ENCODE peak calls at places on chromosomes 2 and 18, in eight cellular contexts. Q is endodermal cell; N is small intestine; T is tibial artery; F is CD8-positive, alpha-beta T cell; W is right lobe of liver; G is CD4-positive, CD25-positive, alpha-beta regulatory T cell; E is Peyer's patch. I is an unnamed sample. For H3K36me3, the result is how much of the 10 kb centered on the place peaks cover.

GRCh38 chr2:141641462-141641861 is 489.4 kb downstream of the LRP1B start:
- DNase-seq in W (no peak), Q (no peak), E (no peak), F (no peak), T (no peak), N (no peak), G (no peak), I (no peak)

GRCh38 chr2:181613241-181613640 is 43.7 kb downstream of the CERKL start:
- DNase-seq in G (no peak), Q (no peak), N (no peak), W (no peak), E (no peak), T (no peak), F (no peak), I (no peak)

GRCh38 chr2:217433522-217433921 is 569.3 kb downstream of the TNS1 start:
- DNase-seq in W (no peak), Q (peak), F (no peak), T (no peak), N (no peak), E (no peak), G (no peak), I (no peak)

GRCh38 chr2:128557069-128557468 is 238.4 kb upstream of the HS6ST1 start:
- DNase-seq in E (no peak), N (no peak), Q (no peak), W (no peak), F (no peak), G (no peak), T (no peak), I (no peak)

GRCh38 chr2:159893439-159893838 is 95.4 kb upstream of the CD302 start:
- DNase-seq in G (no peak), N (no peak), E (no peak), W (no peak), T (no peak), F (no peak), Q (no peak), I (no peak)

GRCh38 chr18:68763082-68763481 is 34.8 kb upstream of the CCDC102B start:
- DNase-seq in N (no peak), G (no peak), W (no peak), E (no peak), F (no peak), Q (no peak), T (no peak), I (no peak)

GRCh38 chr2:227821043-227821942 is 7.7 kb downstream of the CCL20 start:
- DNase-seq in Q (no peak), N (peak), W (no peak), E (peak), T (no peak), G (no peak), F (no peak), I (no peak)

GRCh38 chr2:28643324-28643723 is 108.3 kb upstream of the PPP1CB start:
- DNase-seq in E (no peak), N (peak), T (no peak), Q (no peak), F (no peak), W (peak), G (no peak), I (no peak)

GRCh38 chr2:127486247-127486912 is 39.9 kb downstream of the IWS1 start:
- DNase-seq in Q (no peak), G (no peak), E (no peak), W (no peak), F (no peak), N (peak), T (no peak), I (no peak)

GRCh38 chr2:80326214-80326613 is 21.7 kb upstream of the LRRTM1 start:
- DNase-seq in E (no peak), Q (no peak), N (no peak), T (no peak), F (no peak), W (no peak), G (no peak), I (no peak)

GRCh38 chr2:102276549-102277201 is 34.7 kb upstream of the IL1RL1 start:
- DNase-seq in G (no peak), W (no peak), E (no peak), N (peak), F (no peak), Q (no peak), T (no peak), I (no peak)

GRCh38 chr2:494853-495252 is 182.4 kb downstream of the TMEM18 start:
- DNase-seq in E (no peak), W (no peak), F (no peak), N (no peak), Q (no peak), G (no peak), T (no peak), I (no peak)

GRCh38 chr18:22977847-22978701 is 44.9 kb downstream of the RBBP8 start:
- DNase-seq in E (no peak), Q (no peak), G (no peak), F (no peak), T (no peak), W (no peak), N (peak), I (no peak)

GRCh38 chr18:49647496-49648168 is 85.8 kb downstream of the LIPG start:
- DNase-seq in G (no peak), Q (peak), F (no peak), T (no peak), N (no peak), W (no peak), E (no peak), I (no peak)

GRCh38 chr2:228181098-228182019 is at the start of gene SPHKAP:
- DNase-seq in E (no peak), G (no peak), T (no peak), W (no peak), F (no peak), N (no peak), Q (peak), I (no peak)

GRCh38 chr2:234592541-234592940 is 95.7 kb upstream of the ARL4C start:
- DNase-seq in G (no peak), Q (no peak), W (no peak), N (no peak), E (no peak), F (no peak), T (no peak), I (no peak)

GRCh38 chr2:237527241-237527640 is 39.1 kb upstream of the PRLH start:
- DNase-seq in W (no peak), F (no peak), Q (no peak), T (no peak), E (no peak), N (no peak), G (no peak), I (no peak)

GRCh38 chr2:127219716-127220090 is 396 bp downstream of the CYP27C1 start:
- DNase-seq in W (no peak), E (no peak), N (no peak), Q (peak), G (no peak), T (no peak), F (no peak), I (no peak)

GRCh38 chr2:131509615-131510014 is 17.4 kb upstream of the MZT2A start:
- DNase-seq in Q (no peak), N (no peak), T (no peak), G (no peak), F (no peak), W (no peak), E (no peak), I (no peak)

GRCh38 chr2:17636989-17637906 is 96.8 kb downstream of the VSNL1 start:
- DNase-seq in F (no peak), E (no peak), N (no peak), Q (no peak), G (no peak), T (no peak), W (no peak), I (peak)

GRCh38 chr2:9002637-9003365 is 683 bp downstream of the MBOAT2 start:
- DNase-seq in W (peak), E (peak), T (no peak), Q (peak), N (no peak), G (no peak), F (no peak), I (peak)

GRCh38 chr2:84959045-84959493 is 11.9 kb upstream of the KCMF1 start:
- DNase-seq in E (no peak), G (no peak), N (peak), Q (peak), T (no peak), F (no peak), W (no peak), I (no peak)

GRCh38 chr2:57973621-57974186 is 72.9 kb upstream of the VRK2 start:
- DNase-seq in N (no peak), E (no peak), W (no peak), T (no peak), Q (no peak), G (no peak), F (no peak), I (no peak)

GRCh38 chr2:218979846-218980738 is 4.9 kb downstream of the FEV start:
- DNase-seq in N (peak), G (peak), F (peak), W (peak), T (peak), E (peak), Q (peak), I (peak)

GRCh38 chr2:2940702-2941655 is 436.6 kb downstream of the EIPR1 start:
- DNase-seq in E (no peak), T (no peak), F (no peak), W (no peak), N (peak), G (no peak), Q (peak), I (no peak)

GRCh38 chr2:158142568-158143332 is 41.1 kb downstream of the UPP2 start:
- DNase-seq in T (no peak), G (no peak), E (no peak), F (no peak), Q (no peak), W (no peak), N (no peak), I (no peak)

GRCh38 chr18:79570266-79571201 is 109.1 kb upstream of the CTDP1 start:
- DNase-seq in E (no peak), F (no peak), W (peak), T (no peak), G (no peak), N (no peak), Q (peak), I (peak)

GRCh38 chr18:79599503-79599931 is 80.1 kb upstream of the CTDP1 start:
- DNase-seq in G (no peak), W (peak), E (peak), F (no peak), N (no peak), Q (no peak), T (peak), I (peak)

GRCh38 chr18:76252880-76253279 is 242.2 kb downstream of the ZNF516 start:
- DNase-seq in T (no peak), N (no peak), Q (peak), E (no peak), G (no peak), F (no peak), W (no peak), I (no peak)

GRCh38 chr2:138271467-138271866 is 230.1 kb upstream of the SPOPL start:
- DNase-seq in W (no peak), F (no peak), E (no peak), T (no peak), N (no peak), G (no peak), Q (peak), I (no peak)

GRCh38 chr2:86044614-86045013 is 61.1 kb downstream of the POLR1A start:
- DNase-seq in Q (peak), F (no peak), T (no peak), W (no peak), N (no peak), G (no peak), E (no peak), I (no peak)
- H3K36me3 ChIP-seq in Q (half or more), F (under half), T (half or more), W (under half), N (under half), G (half or more), E (under half), I (half or more)

GRCh38 chr2:229835601-229836283 is 86.1 kb downstream of the TRIP12 start:
- DNase-seq in F (no peak), G (no peak), T (no peak), Q (no peak), N (peak), W (no peak), E (no peak), I (no peak)

GRCh38 chr2:229838729-229839128 is 83.1 kb downstream of the TRIP12 start:
- DNase-seq in N (no peak), Q (no peak), T (no peak), E (no peak), G (no peak), W (no peak), F (no peak), I (no peak)

GRCh38 chr2:229832499-229832898 is 89.3 kb downstream of the TRIP12 start:
- DNase-seq in T (no peak), G (no peak), N (no peak), Q (no peak), F (no peak), W (no peak), E (no peak), I (no peak)

DNA sequence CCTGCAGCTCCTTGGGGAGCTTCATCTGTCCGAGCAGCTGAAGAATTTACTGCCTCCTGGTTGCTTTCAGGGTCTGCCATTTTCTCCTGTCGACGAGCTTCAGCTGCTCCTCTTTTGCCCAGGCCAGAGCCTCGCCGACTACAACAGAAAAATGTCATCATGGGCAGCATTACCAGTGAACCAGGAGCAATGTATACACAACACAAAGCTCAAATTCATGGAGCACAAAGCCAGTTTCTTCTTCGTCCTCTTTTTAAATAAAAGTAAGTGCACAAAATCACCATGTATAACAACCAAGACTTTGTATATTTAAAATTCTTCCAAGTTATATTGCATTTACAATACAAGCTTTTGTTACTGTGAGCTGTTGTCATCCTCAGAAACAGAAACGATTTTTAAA is 85.0 kb downstream of the TRIP12 start:
- DNase-seq in G (no peak), E (no peak), W (no peak), Q (no peak), N (no peak), T (no peak), F (no peak), I (no peak)
- H3K36me3 ChIP-seq in G (under half), E (under half), W (under half), Q (half or more), N (under half), T (under half), F (under half), I (under half)

GRCh38 chr2:37291680-37292079 is 33.0 kb downstream of the PRKD3 start:
- DNase-seq in F (no peak), W (no peak), G (no peak), N (no peak), E (no peak), T (no peak), Q (no peak), I (no peak)

GRCh38 chr2:37301408-37301807 is 23.2 kb downstream of the PRKD3 start:
- DNase-seq in G (no peak), F (no peak), T (no peak), E (no peak), W (no peak), N (no peak), Q (no peak), I (no peak)

GRCh38 chr2:37297632-37298031 is 27.0 kb downstream of the PRKD3 start:
- DNase-seq in W (no peak), Q (no peak), G (no peak), E (no peak), F (no peak), N (no peak), T (no peak), I (no peak)

GRCh38 chr2:37300578-37300977 is 24.1 kb downstream of the PRKD3 start:
- DNase-seq in E (no peak), Q (no peak), G (no peak), T (no peak), W (no peak), N (no peak), F (no peak), I (no peak)

DNA sequence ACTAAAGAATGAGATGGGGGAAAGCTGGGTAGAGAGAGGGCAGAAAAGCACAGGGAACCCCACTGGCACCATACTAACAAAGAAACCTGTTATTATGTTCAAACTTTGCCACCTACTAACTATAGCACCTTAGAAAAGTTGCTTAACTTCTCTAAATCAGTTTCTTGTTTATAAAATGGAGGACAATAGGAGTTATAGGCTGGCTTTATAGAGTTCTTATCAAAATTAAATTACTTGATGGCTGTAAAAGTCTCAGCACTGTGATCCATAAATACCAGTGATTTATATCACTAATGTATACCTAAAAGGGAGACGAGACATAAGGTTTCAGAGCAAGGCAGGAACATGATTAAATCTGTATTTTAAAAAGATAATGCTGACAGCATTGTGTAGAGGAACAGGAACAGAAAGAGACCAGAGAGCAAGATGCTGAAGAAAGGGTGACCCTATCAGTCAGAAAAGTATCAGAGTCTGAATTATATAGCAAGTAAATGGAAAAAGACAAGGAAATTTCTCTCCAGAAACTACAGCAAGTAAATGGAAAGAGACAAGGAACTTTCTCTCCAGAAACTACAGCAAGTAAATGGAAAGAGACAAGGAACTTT is 29.1 kb downstream of the PRKD3 start:
- DNase-seq in F (no peak), N (peak), T (no peak), Q (no peak), W (no peak), G (no peak), E (no peak), I (no peak)
- H3K36me3 ChIP-seq in F (under half), N (under half), T (under half), Q (half or more), W (under half), G (under half), E (under half), I (under half)

GRCh38 chr2:221310720-221311119 is 261.4 kb downstream of the EPHA4 start:
- DNase-seq in Q (no peak), W (no peak), F (no peak), G (no peak), N (no peak), T (no peak), E (no peak), I (no peak)
- H3K36me3 ChIP-seq in Q (under half), W (under half), F (under half), G (under half), N (under half), T (under half), E (under half), I (under half)

GRCh38 chr2:152120430-152120829 is 21.6 kb upstream of the CACNB4 start:
- DNase-seq in G (no peak), E (no peak), Q (no peak), N (no peak), F (no peak), T (no peak), W (no peak), I (no peak)

DNA sequence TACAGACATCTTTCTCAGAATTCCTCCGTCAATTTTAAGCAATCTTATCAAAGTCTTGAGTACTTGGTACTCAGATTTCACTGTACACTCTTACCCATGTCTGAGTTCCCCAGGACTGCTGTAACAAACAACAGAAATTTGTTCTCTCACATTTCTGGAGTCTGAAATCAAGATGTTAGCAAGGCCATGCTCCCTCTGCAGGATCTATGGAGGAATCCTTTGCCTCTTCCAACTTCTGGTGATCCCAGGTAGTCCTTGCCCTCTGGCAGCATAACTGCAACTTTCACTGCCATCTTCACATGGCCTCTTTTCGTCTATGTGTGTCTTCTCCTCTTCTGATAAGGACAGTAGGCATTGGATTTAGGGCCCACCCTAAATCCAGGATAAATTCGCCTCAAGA is 17.1 kb upstream of the CACNB4 start:
- DNase-seq in E (no peak), W (no peak), Q (peak), T (no peak), G (no peak), F (no peak), N (no peak), I (no peak)
- H3K36me3 ChIP-seq in E (under half), W (under half), Q (under half), T (under half), G (under half), F (under half), N (under half), I (under half)

GRCh38 chr2:71664161-71664560 is 210.8 kb downstream of the DYSF start:
- DNase-seq in T (no peak), W (no peak), Q (peak), G (no peak), F (no peak), E (no peak), N (no peak), I (no peak)
- H3K36me3 ChIP-seq in T (under half), W (under half), Q (under half), G (under half), F (under half), E (under half), N (under half), I (under half)

I was measured in upper lobe of left lung.